ENCODE peak calls at places on chromosomes 3 and 15, in seven cellular contexts. Z, V, F, W, Q, K and N are unnamed samples. For H3K4me1, the result is how much of the 10 kb centered on the place peaks cover.

GRCh38 chr3:61443886-61444285 is 117.5 kb upstream of the PTPRG start:
- DNase-seq in Z (no peak), V (no peak), F (no peak), W (no peak), Q (no peak), K (no peak), N (no peak)

GRCh38 chr3:114550155-114550554 is 256.3 kb downstream of the TIGIT start:
- DNase-seq in Z (no peak), V (no peak), F (no peak), W (no peak), Q (no peak), K (no peak), N (no peak)

GRCh38 chr15:66578286-66578875 is 12.6 kb upstream of the LCTL start:
- DNase-seq in Z (peak), V (no peak), F (no peak), W (no peak), Q (no peak), K (no peak), N (no peak)

GRCh38 chr3:44989636-44990373 is 13.8 kb downstream of the EXOSC7 start:
- DNase-seq in Z (no peak), V (no peak), F (no peak), W (no peak), Q (no peak), K (no peak), N (no peak)

GRCh38 chr3:101732240-101732641 is 7.8 kb downstream of the CEP97 start:
- DNase-seq in Z (no peak), V (no peak), F (no peak), W (no peak), Q (no peak), K (no peak), N (no peak)

GRCh38 chr3:177262396-177262795 is 65.1 kb upstream of the TBL1XR1 start:
- DNase-seq in Z (no peak), V (no peak), F (no peak), W (peak), Q (no peak), K (no peak), N (no peak)

GRCh38 chr15:32774022-32774421 is 56.2 kb downstream of the GREM1 start:
- DNase-seq in Z (no peak), V (no peak), F (no peak), W (peak), Q (no peak), K (no peak), N (no peak)

GRCh38 chr15:92810418-92811138 is 89.5 kb upstream of the CHD2 start:
- DNase-seq in Z (no peak), V (no peak), F (peak), W (no peak), Q (no peak), K (peak), N (no peak)

GRCh38 chr3:12903881-12904280 is 62.5 kb upstream of the RPL32 start:
- DNase-seq in Z (no peak), V (no peak), F (no peak), W (no peak), Q (no peak), K (no peak), N (no peak)

GRCh38 chr15:73957276-73957675 is 31.0 kb downstream of the LOXL1 start:
- DNase-seq in Z (no peak), V (no peak), F (no peak), W (no peak), Q (peak), K (peak), N (no peak)

GRCh38 chr3:8493744-8494143 is 7.9 kb upstream of the LMCD1 start:
- DNase-seq in Z (no peak), V (no peak), F (no peak), W (no peak), Q (no peak), K (no peak), N (no peak)

GRCh38 chr3:95717048-95717447 is 1097.3 kb upstream of the EPHA6 start:
- DNase-seq in Z (no peak), V (no peak), F (no peak), W (no peak), Q (no peak), K (no peak), N (no peak)

GRCh38 chr3:112568642-112569041 is 6.8 kb downstream of the SLC35A5 start:
- DNase-seq in Z (no peak), V (no peak), F (no peak), W (no peak), Q (no peak), K (no peak), N (no peak)

GRCh38 chr3:4219227-4219568 is 84.0 kb upstream of the SETMAR start:
- DNase-seq in Z (no peak), V (no peak), F (no peak), W (no peak), Q (no peak), K (no peak), N (no peak)

GRCh38 chr3:133191818-133192217 is 153.6 kb downstream of the TMEM108 start:
- DNase-seq in Z (no peak), V (no peak), F (no peak), W (no peak), Q (no peak), K (no peak), N (no peak)

GRCh38 chr3:127887321-127887720 is 27.7 kb upstream of the KBTBD12 start:
- DNase-seq in Z (no peak), V (no peak), F (no peak), W (no peak), Q (no peak), K (no peak), N (no peak)

GRCh38 chr15:74937226-74937601 is 659 bp downstream of the COX5A start:
- DNase-seq in Z (no peak), V (no peak), F (no peak), W (no peak), Q (no peak), K (no peak), N (no peak)

GRCh38 chr15:60004846-60005351 is 788 bp downstream of the FOXB1 start:
- DNase-seq in Z (no peak), V (no peak), F (no peak), W (no peak), Q (no peak), K (no peak), N (no peak)

GRCh38 chr15:96268421-96269204 is 61.9 kb upstream of the NR2F2 start:
- DNase-seq in Z (no peak), V (peak), F (no peak), W (no peak), Q (no peak), K (no peak), N (no peak)

GRCh38 chr15:48415036-48415886 is 84.0 kb downstream of the DUT start:
- DNase-seq in Z (no peak), V (no peak), F (no peak), W (peak), Q (no peak), K (no peak), N (no peak)

GRCh38 chr15:67824900-67825879 is at the start of gene SKOR1:
- DNase-seq in Z (no peak), V (no peak), F (no peak), W (no peak), Q (peak), K (peak), N (no peak)

GRCh38 chr3:38039899-38040261 is 872 bp downstream of the DLEC1 start:
- DNase-seq in Z (no peak), V (no peak), F (peak), W (no peak), Q (peak), K (peak), N (no peak)

GRCh38 chr3:16548721-16549120 is 35.2 kb upstream of the RFTN1 start:
- DNase-seq in Z (no peak), V (peak), F (no peak), W (no peak), Q (no peak), K (no peak), N (no peak)

GRCh38 chr15:52558196-52558595 is 10.6 kb downstream of the ARPP19 start:
- DNase-seq in Z (no peak), V (no peak), F (no peak), W (no peak), Q (no peak), K (no peak), N (no peak)

GRCh38 chr3:23921052-23921511 is 4.2 kb downstream of the RPL15 start:
- DNase-seq in Z (no peak), V (no peak), F (no peak), W (no peak), Q (no peak), K (no peak), N (no peak)

GRCh38 chr15:66294932-66295235 is 1.5 kb downstream of the DIS3L start:
- DNase-seq in Z (no peak), V (no peak), F (no peak), W (no peak), Q (no peak), K (no peak), N (no peak)

GRCh38 chr3:172415323-172415722 is 32.9 kb downstream of the GHSR start:
- DNase-seq in Z (no peak), V (no peak), F (no peak), W (no peak), Q (no peak), K (no peak), N (no peak)

GRCh38 chr15:37995461-37996347 is 61.3 kb downstream of the TMCO5A start:
- DNase-seq in Z (peak), V (no peak), F (no peak), W (peak), Q (no peak), K (no peak), N (no peak)

GRCh38 chr3:195566797-195567196 is 16.9 kb downstream of the APOD start:
- DNase-seq in Z (no peak), V (no peak), F (no peak), W (no peak), Q (no peak), K (no peak), N (no peak)

GRCh38 chr15:31447893-31448634 is 121.4 kb downstream of the KLF13 start:
- DNase-seq in Z (no peak), V (peak), F (no peak), W (no peak), Q (no peak), K (no peak), N (no peak)

GRCh38 chr3:27721717-27722564 is at the start of gene EOMES:
- DNase-seq in Z (peak), V (no peak), F (peak), W (peak), Q (no peak), K (no peak), N (no peak)

GRCh38 chr15:95085056-95085455 is 853.7 kb downstream of the MCTP2 start:
- DNase-seq in Z (no peak), V (no peak), F (no peak), W (no peak), Q (no peak), K (no peak), N (no peak)

GRCh38 chr3:34189133-34189532 is 390.7 kb downstream of the PDCD6IP start:
- DNase-seq in Z (no peak), V (no peak), F (no peak), W (no peak), Q (no peak), K (no peak), N (no peak)

GRCh38 chr15:22927761-22928160 is 52.4 kb downstream of the CYFIP1 start:
- DNase-seq in Z (no peak), V (no peak), F (no peak), W (no peak), Q (no peak), K (no peak), N (no peak)

GRCh38 chr3:157248590-157249425 is 88.9 kb upstream of the CCNL1 start:
- DNase-seq in Z (peak), V (no peak), F (no peak), W (peak), Q (no peak), K (no peak), N (no peak)

GRCh38 chr3:56974242-56974945 is 86.1 kb upstream of the SPATA12 start:
- DNase-seq in Z (no peak), V (no peak), F (no peak), W (no peak), Q (no peak), K (no peak), N (no peak)
- H3K4me1 ChIP-seq in Z (under half), V (under half), F (under half), W (under half), Q (under half), K (under half), N (under half)

DNA sequence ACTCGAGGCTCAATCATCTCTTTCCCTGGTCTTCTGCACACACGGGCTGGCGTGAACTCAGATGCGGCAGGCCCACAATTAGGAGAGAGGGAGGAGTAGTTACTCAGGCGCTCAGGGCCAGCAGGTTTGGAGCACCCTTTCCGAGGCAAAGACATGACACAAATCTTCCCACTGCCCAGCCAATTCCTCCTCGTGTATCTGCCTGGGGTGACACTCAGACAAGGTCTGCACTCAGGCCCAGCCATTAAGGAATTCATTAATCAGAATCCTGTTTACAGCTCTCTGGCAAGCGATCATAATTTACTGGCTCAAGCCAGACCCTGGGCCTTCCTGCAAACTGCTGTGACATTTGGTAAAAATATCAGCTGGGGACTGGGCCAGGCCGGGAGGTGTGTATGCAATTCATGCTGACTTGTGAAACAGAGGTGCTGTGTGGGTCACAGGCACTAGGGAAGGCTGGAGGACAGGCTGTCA is 68.1 kb upstream of the TLE3 start:
- DNase-seq in Z (no peak), V (no peak), F (no peak), W (no peak), Q (peak), K (peak), N (no peak)
- TF ChIP-seq POLR2AphosphoS5 in Z (no peak), V (peak), F (peak), W (no peak), Q (no peak), K (peak), N (no peak)

DNA sequence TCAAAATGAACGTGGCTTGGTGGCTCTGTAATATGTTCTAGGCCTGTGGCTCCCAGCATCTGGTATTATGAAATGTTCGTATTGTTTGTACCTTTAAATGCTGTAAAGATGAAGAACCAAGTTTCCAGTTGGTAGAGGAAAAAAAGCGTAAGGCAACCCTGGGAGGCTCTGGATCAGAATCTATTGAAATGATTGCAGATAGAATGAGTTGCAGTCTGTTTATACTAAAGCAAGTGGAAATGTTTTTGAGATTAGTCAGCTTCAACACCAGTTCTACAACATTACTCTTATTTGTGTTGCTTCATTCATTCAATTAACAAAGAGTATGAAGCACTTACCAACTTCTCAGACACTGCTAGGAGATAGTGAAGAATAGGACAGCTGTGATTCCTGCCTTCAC is 5.3 kb downstream of the ARL6IP5 start:
- DNase-seq in Z (no peak), V (no peak), F (no peak), W (no peak), Q (no peak), K (no peak), N (no peak)
- H3K4me3 ChIP-seq in Z (no peak), V (no peak), F (no peak), W (no peak), Q (peak), K (no peak), N (no peak)

GRCh38 chr15:100705841-100706240 is 103.5 kb downstream of the ASB7 start:
- DNase-seq in Z (no peak), V (no peak), F (no peak), W (no peak), Q (peak), K (no peak), N (peak)

GRCh38 chr15:100704281-100705055 is 102.1 kb downstream of the ASB7 start:
- DNase-seq in Z (no peak), V (no peak), F (no peak), W (no peak), Q (peak), K (no peak), N (no peak)

GRCh38 chr15:100703032-100703578 is 100.7 kb downstream of the ASB7 start:
- DNase-seq in Z (no peak), V (no peak), F (no peak), W (no peak), Q (peak), K (no peak), N (peak)

GRCh38 chr15:100705065-100705464 is 102.7 kb downstream of the ASB7 start:
- DNase-seq in Z (no peak), V (no peak), F (no peak), W (no peak), Q (peak), K (no peak), N (peak)

DNA sequence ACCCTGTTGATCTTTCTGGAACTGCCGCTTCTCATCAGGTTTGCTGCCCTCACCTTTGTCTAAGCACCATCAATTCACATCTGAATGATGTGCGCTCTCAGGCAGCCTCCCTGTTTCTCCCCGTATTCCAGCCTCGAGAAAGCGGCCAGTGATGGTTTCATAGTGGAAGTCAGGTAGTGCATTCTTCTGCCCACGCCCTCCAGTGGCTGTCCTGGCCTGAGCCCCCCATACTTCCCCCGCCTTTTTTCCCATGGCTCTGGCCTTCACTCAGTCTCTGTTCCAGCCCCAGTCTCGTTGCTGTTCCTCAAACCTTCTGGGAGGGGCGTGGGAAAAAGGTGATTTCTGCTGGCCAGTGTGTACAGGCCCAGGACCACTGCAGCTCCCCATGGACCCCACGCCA is 101.3 kb downstream of the ASB7 start:
- DNase-seq in Z (no peak), V (no peak), F (no peak), W (no peak), Q (peak), K (no peak), N (no peak)
- H3K4me1 ChIP-seq in Z (under half), V (under half), F (under half), W (under half), Q (under half), K (under half), N (under half)

DNA sequence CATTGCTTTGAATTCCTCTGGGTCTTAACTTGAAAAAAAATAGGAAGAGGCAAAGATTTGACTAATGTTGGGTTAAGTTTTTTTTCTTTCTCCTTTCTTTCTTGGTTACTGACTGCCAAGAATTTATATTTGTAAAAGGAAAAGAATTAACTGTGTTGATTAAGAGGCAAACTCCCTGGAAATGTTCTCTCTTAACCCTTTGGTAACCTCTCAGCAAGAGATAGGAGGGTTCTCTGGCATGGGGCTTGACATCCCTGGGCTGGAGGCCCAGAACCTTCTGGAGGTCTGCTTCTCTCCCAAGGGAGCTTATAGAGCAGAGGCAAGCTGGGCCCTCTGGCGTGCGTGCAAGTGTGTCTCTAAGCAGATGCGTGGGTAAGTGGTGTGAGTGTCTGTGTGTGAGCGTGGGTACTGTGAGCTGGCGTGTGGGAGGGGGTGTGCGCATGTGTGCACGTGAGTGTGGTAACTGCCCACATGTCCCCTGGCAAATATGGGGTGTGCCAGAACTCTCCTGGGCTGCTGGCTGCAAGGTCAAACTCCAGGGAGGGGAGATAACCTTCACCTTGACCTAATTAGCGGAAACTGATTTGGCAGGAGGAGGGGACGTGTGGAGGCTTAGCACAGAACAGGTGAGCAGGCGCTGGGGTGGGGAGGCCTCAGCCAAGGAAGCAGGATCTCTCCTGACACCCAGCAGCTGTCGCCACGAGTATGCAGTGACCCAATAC is 49.4 kb upstream of the MAGEF1 start:
- DNase-seq in Z (no peak), V (no peak), F (no peak), W (no peak), Q (no peak), K (no peak), N (no peak)
- TF ChIP-seq POLR2AphosphoS5 in Z (no peak), V (no peak), F (no peak), W (no peak), Q (no peak), K (no peak), N (no peak)

GRCh38 chr3:160885791-160886286 is 129.8 kb downstream of the PPM1L start:
- DNase-seq in Z (no peak), V (no peak), F (peak), W (peak), Q (no peak), K (peak), N (no peak)
- H3K4me3 ChIP-seq in Z (no peak), V (no peak), F (no peak), W (no peak), Q (no peak), K (no peak), N (no peak)

DNA sequence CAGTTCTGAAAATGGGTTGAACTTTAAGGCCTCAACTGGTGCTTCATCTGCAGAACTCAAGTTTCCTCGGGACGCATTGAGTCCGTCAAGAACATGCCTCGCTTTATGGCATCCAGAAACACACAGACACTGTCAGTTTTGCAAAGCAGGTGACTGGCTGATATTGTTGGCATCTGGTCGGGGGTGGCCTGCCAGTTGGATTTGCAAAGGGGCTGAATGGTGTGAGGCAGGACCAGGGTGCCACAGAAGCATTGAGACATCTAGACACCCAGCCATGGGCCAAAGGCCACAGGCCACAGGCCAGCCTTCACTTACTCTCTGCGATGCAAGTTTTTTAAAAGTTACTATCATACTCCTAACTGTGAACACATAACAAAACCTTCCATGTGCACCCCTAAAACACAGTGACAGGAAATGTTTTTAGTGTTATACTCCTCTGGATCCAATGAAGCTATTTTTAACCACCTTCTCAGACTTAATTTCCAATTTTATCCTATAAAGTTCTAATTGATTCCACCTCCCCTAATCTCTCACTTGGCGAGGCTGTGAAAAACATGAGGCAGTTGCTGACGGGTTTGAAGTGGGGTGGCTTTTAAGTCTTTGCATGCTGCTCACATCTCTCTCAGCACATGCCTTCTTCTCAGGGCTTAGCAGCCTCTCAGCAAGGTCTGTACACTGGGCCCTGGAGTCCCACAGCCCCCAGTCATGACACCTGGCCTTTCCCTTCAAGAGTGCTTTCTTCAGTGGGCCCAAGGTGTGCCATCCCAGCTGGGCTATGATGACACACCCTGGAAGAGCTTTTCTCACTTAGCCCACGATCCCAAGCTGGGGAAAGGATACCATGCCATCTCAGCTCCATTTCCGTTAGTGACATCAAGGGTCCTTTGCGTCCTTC is 38.5 kb upstream of the DUSP7 start:
- DNase-seq in Z (no peak), V (no peak), F (no peak), W (no peak), Q (no peak), K (peak), N (no peak)
- H3K4me1 ChIP-seq in Z (under half), V (under half), F (under half), W (under half), Q (under half), K (under half), N (under half)